ENCODE peak calls at places on chromosomes 5 and 9, in seven cellular contexts. D, Z, O, Y, G, S and X are unnamed samples.

GRCh38 chr5:92180406-92180805 is 797.3 kb upstream of the ARRDC3 start:
- DNase-seq in D (no peak), Z (no peak), O (no peak), Y (no peak), G (no peak), S (no peak), X (no peak)

GRCh38 chr5:175715627-175716522 is 58.0 kb downstream of the HRH2 start:
- DNase-seq in D (no peak), Z (no peak), O (no peak), Y (no peak), G (no peak), S (no peak), X (no peak)

GRCh38 chr9:100700689-100701318 is 122.9 kb downstream of the CAVIN4 start:
- DNase-seq in D (no peak), Z (peak), O (no peak), Y (peak), G (no peak), S (peak), X (no peak)

GRCh38 chr5:173494446-173494845 is 122.0 kb downstream of the BOD1 start:
- DNase-seq in D (no peak), Z (no peak), O (no peak), Y (no peak), G (no peak), S (no peak), X (no peak)

GRCh38 chr9:2341956-2342355 is 279.6 kb upstream of the VLDLR start:
- DNase-seq in D (no peak), Z (no peak), O (no peak), Y (no peak), G (no peak), S (no peak), X (no peak)

GRCh38 chr9:130535818-130536521 is 43.4 kb upstream of the FUBP3 start:
- DNase-seq in D (peak), Z (no peak), O (no peak), Y (peak), G (no peak), S (no peak), X (peak)

GRCh38 chr5:75498208-75498777 is 13.1 kb downstream of the CERT1 start:
- DNase-seq in D (no peak), Z (no peak), O (no peak), Y (no peak), G (no peak), S (no peak), X (no peak)

GRCh38 chr5:102807878-102808502 is 52.9 kb downstream of the PAM start:
- DNase-seq in D (no peak), Z (no peak), O (no peak), Y (peak), G (peak), S (peak), X (no peak)

GRCh38 chr9:7266911-7267555 is 509.3 kb downstream of the KDM4C start:
- DNase-seq in D (no peak), Z (no peak), O (no peak), Y (no peak), G (peak), S (no peak), X (no peak)

GRCh38 chr5:175420383-175420782 is 23.6 kb downstream of the DRD1 start:
- DNase-seq in D (no peak), Z (no peak), O (no peak), Y (no peak), G (no peak), S (no peak), X (no peak)

GRCh38 chr9:70044450-70045307 is 1.0 kb downstream of the MAMDC2 start:
- DNase-seq in D (peak), Z (no peak), O (no peak), Y (peak), G (no peak), S (no peak), X (peak)

GRCh38 chr9:88533951-88534455 is 975 bp upstream of the NXNL2 start:
- DNase-seq in D (peak), Z (no peak), O (no peak), Y (peak), G (peak), S (peak), X (peak)

GRCh38 chr9:114448706-114449105 is 56.6 kb downstream of the WHRN start:
- DNase-seq in D (no peak), Z (no peak), O (no peak), Y (peak), G (no peak), S (no peak), X (no peak)

GRCh38 chr9:98471185-98471584 is 215.7 kb upstream of the TBC1D2 start:
- DNase-seq in D (no peak), Z (no peak), O (no peak), Y (no peak), G (no peak), S (no peak), X (no peak)

GRCh38 chr5:140205216-140205615 is 30.2 kb downstream of the CYSTM1 start:
- DNase-seq in D (no peak), Z (no peak), O (no peak), Y (no peak), G (no peak), S (no peak), X (no peak)

GRCh38 chr9:96741771-96742170 is 36.1 kb downstream of the ZNF510 start:
- DNase-seq in D (no peak), Z (no peak), O (no peak), Y (no peak), G (no peak), S (no peak), X (no peak)

GRCh38 chr9:74681901-74682300 is 184.8 kb downstream of the RORB start:
- DNase-seq in D (no peak), Z (no peak), O (no peak), Y (no peak), G (no peak), S (no peak), X (no peak)

GRCh38 chr5:159208508-159209437 is 580 bp downstream of the RNF145 start:
- DNase-seq in D (peak), Z (no peak), O (peak), Y (peak), G (peak), S (peak), X (peak)

GRCh38 chr9:127144670-127145458 is 22.4 kb upstream of the ANGPTL2 start:
- DNase-seq in D (peak), Z (no peak), O (peak), Y (no peak), G (no peak), S (no peak), X (no peak)

GRCh38 chr5:177496111-177497010 is 1.0 kb downstream of the PDLIM7 start:
- DNase-seq in D (peak), Z (peak), O (peak), Y (peak), G (peak), S (peak), X (peak)

GRCh38 chr9:134887219-134887618 is 6.6 kb downstream of the FCN2 start:
- DNase-seq in D (no peak), Z (no peak), O (no peak), Y (no peak), G (no peak), S (no peak), X (no peak)

GRCh38 chr5:177472460-177473441 is 683 bp downstream of the DBN1 start:
- DNase-seq in D (peak), Z (no peak), O (no peak), Y (no peak), G (peak), S (no peak), X (peak)

GRCh38 chr9:79477955-79478751 is 93.6 kb upstream of the TLE4 start:
- DNase-seq in D (no peak), Z (no peak), O (no peak), Y (peak), G (peak), S (peak), X (no peak)

GRCh38 chr9:24132244-24132643 is 306.2 kb upstream of the ELAVL2 start:
- DNase-seq in D (no peak), Z (no peak), O (no peak), Y (no peak), G (no peak), S (no peak), X (no peak)
- H3K27ac ChIP-seq in D (no peak), Z (no peak), O (no peak), Y (no peak), G (no peak), S (no peak), X (no peak)

DNA sequence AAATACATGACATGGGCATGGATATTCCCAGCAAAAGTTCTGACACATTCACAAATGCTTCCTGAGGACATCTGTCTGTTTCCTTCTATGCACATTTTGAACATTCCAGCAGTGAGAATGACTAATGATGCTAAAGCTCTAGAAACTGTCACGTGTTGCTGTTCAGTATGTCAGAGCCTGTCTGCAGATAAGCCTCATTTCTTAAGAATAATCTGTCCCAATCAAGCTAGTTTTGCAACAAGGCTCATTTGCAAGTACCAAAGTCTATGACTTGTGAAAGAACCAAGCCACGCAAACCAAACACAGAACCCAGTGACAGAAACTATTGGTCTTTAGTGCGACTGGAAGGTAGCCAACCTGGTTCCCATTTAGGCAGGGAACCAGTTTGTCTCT is 178.5 kb downstream of the C9orf152 start:
- DNase-seq in D (no peak), Z (no peak), O (no peak), Y (peak), G (no peak), S (peak), X (peak)
- TF ChIP-seq POLR2A in D (no peak), Z (no peak), O (no peak), Y (no peak), G (no peak), S (no peak), X (peak)

GRCh38 chr9:35186524-35186923 is 24.7 kb downstream of the UNC13B start:
- DNase-seq in D (no peak), Z (no peak), O (no peak), Y (no peak), G (peak), S (no peak), X (no peak)
- H3K27ac ChIP-seq in D (no peak), Z (no peak), O (no peak), Y (no peak), G (peak), S (no peak), X (no peak)

DNA sequence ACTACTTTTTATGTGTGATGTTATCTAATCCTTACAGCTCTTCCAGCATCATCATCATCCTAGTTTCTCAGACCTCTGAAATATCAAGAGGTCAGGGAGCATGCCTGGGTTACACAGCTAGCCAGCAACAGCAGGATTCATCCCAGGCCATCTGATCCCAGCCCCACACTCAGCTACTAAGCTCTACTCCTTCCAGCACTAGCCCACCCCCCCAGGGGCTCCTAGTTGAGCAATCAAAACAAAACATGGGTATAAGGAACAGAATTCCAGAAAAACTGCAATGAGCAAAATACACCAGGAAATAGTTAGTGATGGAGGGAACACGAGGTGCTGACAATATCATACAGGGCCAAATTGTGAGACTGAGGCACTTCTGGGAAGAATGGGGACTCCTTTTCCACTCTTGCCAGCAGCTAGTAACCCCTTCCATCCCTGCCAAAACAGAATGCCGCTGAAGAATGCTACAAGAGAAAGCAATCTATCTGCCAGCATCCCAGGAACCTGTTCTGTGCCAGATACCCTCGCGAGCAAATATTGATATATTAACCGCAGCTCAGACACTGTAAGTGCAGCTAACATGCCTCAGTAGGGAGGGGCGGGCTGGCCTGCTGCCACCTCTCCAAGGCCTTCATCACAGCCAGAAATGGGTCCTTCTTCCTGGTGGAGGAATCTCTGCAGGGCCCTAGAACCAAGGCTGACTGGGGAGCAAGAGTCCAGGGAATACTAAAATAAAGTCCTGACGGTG is 161.4 kb downstream of the SLIT3 start:
- DNase-seq in D (peak), Z (no peak), O (no peak), Y (no peak), G (peak), S (peak), X (peak)
- TF ChIP-seq POLR2A in D (no peak), Z (no peak), O (no peak), Y (no peak), G (no peak), S (no peak), X (no peak)

GRCh38 chr9:125409637-125410521 is 148.3 kb downstream of the GAPVD1 start:
- DNase-seq in D (no peak), Z (peak), O (no peak), Y (peak), G (no peak), S (peak), X (no peak)
- H3K27ac ChIP-seq in D (peak), Z (peak), O (no peak), Y (no peak), G (no peak), S (no peak), X (no peak)